ENCODE peak calls at places on chromosomes 6 and 20, in four cellular contexts. One of them, this sample, is unnamed. For H3K4me1, the result is how much of the 10 kb centered on the place peaks cover.

GRCh38 chr20:58598271-58599015 is 52.6 kb upstream of the STX16 start:
- DNase-seq in CD4-positive, alpha-beta memory T cell: no peak
- DNase-seq in heart left ventricle: peak
- DNase-seq in CD8-positive, alpha-beta memory T cell: no peak
- DNase-seq in this sample: peak

GRCh38 chr6:108549741-108550140 is 11.0 kb upstream of the FOXO3 start:
- DNase-seq in CD4-positive, alpha-beta memory T cell: no peak
- DNase-seq in heart left ventricle: no peak
- DNase-seq in CD8-positive, alpha-beta memory T cell: no peak
- DNase-seq in this sample: no peak

GRCh38 chr6:156830126-156830525 is 52.9 kb downstream of the ARID1B start:
- DNase-seq in CD4-positive, alpha-beta memory T cell: no peak
- DNase-seq in heart left ventricle: no peak
- DNase-seq in CD8-positive, alpha-beta memory T cell: no peak
- DNase-seq in this sample: no peak

GRCh38 chr20:46255440-46256104 is 52.7 kb downstream of the CDH22 start:
- DNase-seq in CD4-positive, alpha-beta memory T cell: peak
- DNase-seq in heart left ventricle: peak
- DNase-seq in CD8-positive, alpha-beta memory T cell: peak
- DNase-seq in this sample: peak

GRCh38 chr6:100202417-100203194 is 208.6 kb upstream of the MCHR2 start:
- DNase-seq in CD4-positive, alpha-beta memory T cell: no peak
- DNase-seq in heart left ventricle: no peak
- DNase-seq in CD8-positive, alpha-beta memory T cell: no peak
- DNase-seq in this sample: no peak

GRCh38 chr6:166381733-166382499 is 824 bp downstream of the MPC1 start:
- DNase-seq in CD4-positive, alpha-beta memory T cell: peak
- DNase-seq in heart left ventricle: peak
- DNase-seq in CD8-positive, alpha-beta memory T cell: peak
- DNase-seq in this sample: peak

GRCh38 chr20:31604567-31605030 is 490 bp upstream of the ID1 start:
- DNase-seq in CD4-positive, alpha-beta memory T cell: no peak
- DNase-seq in heart left ventricle: no peak
- DNase-seq in CD8-positive, alpha-beta memory T cell: no peak
- DNase-seq in this sample: no peak

GRCh38 chr6:127794405-127794804 is 106.5 kb downstream of the THEMIS start:
- DNase-seq in CD4-positive, alpha-beta memory T cell: no peak
- DNase-seq in heart left ventricle: no peak
- DNase-seq in CD8-positive, alpha-beta memory T cell: no peak
- DNase-seq in this sample: no peak

GRCh38 chr6:109872549-109872948 is 105.6 kb upstream of the GPR6 start:
- DNase-seq in CD4-positive, alpha-beta memory T cell: no peak
- DNase-seq in heart left ventricle: no peak
- DNase-seq in CD8-positive, alpha-beta memory T cell: no peak
- DNase-seq in this sample: no peak

GRCh38 chr20:19540401-19540800 is 217.7 kb upstream of the RIN2 start:
- DNase-seq in CD4-positive, alpha-beta memory T cell: no peak
- DNase-seq in heart left ventricle: no peak
- DNase-seq in CD8-positive, alpha-beta memory T cell: no peak
- DNase-seq in this sample: no peak

GRCh38 chr20:63307538-63308217 is 14.7 kb downstream of the COL20A1 start:
- DNase-seq in CD4-positive, alpha-beta memory T cell: no peak
- DNase-seq in heart left ventricle: peak
- DNase-seq in CD8-positive, alpha-beta memory T cell: no peak
- DNase-seq in this sample: no peak

GRCh38 chr6:136923116-136923953 is 1.2 kb downstream of the SLC35D3 start:
- DNase-seq in CD4-positive, alpha-beta memory T cell: no peak
- DNase-seq in heart left ventricle: no peak
- DNase-seq in CD8-positive, alpha-beta memory T cell: no peak
- DNase-seq in this sample: no peak

GRCh38 chr20:34976286-34976685 is 20.6 kb downstream of the MYH7B start:
- DNase-seq in CD4-positive, alpha-beta memory T cell: no peak
- DNase-seq in heart left ventricle: no peak
- DNase-seq in CD8-positive, alpha-beta memory T cell: no peak
- DNase-seq in this sample: no peak

GRCh38 chr6:136921936-136922679 is at the start of gene SLC35D3:
- DNase-seq in CD4-positive, alpha-beta memory T cell: peak
- DNase-seq in heart left ventricle: no peak
- DNase-seq in CD8-positive, alpha-beta memory T cell: peak
- DNase-seq in this sample: peak

GRCh38 chr6:167766986-167767714 is 59.6 kb upstream of the AFDN start:
- DNase-seq in CD4-positive, alpha-beta memory T cell: no peak
- DNase-seq in heart left ventricle: no peak
- DNase-seq in CD8-positive, alpha-beta memory T cell: no peak
- DNase-seq in this sample: no peak

GRCh38 chr20:63290677-63291472 is 2.1 kb upstream of the COL20A1 start:
- DNase-seq in CD4-positive, alpha-beta memory T cell: peak
- DNase-seq in heart left ventricle: peak
- DNase-seq in CD8-positive, alpha-beta memory T cell: peak
- DNase-seq in this sample: peak

GRCh38 chr6:137286368-137286767 is 67.2 kb upstream of the IFNGR1 start:
- DNase-seq in CD4-positive, alpha-beta memory T cell: no peak
- DNase-seq in heart left ventricle: no peak
- DNase-seq in CD8-positive, alpha-beta memory T cell: no peak
- DNase-seq in this sample: no peak

GRCh38 chr20:47663354-47664067 is 121.8 kb downstream of the SULF2 start:
- DNase-seq in CD4-positive, alpha-beta memory T cell: peak
- DNase-seq in heart left ventricle: peak
- DNase-seq in CD8-positive, alpha-beta memory T cell: peak
- DNase-seq in this sample: peak
- H3K27ac ChIP-seq in CD4-positive, alpha-beta memory T cell: no peak
- H3K27ac ChIP-seq in heart left ventricle: no peak
- H3K27ac ChIP-seq in CD8-positive, alpha-beta memory T cell: no peak
- H3K27ac ChIP-seq in this sample: no peak

GRCh38 chr20:44886276-44886671 is 769 bp downstream of the YWHAB start:
- DNase-seq in CD4-positive, alpha-beta memory T cell: no peak
- DNase-seq in heart left ventricle: no peak
- DNase-seq in CD8-positive, alpha-beta memory T cell: no peak
- DNase-seq in this sample: no peak

GRCh38 chr20:44885392-44886275 is at the start of gene YWHAB:
- DNase-seq in CD4-positive, alpha-beta memory T cell: peak
- DNase-seq in heart left ventricle: peak
- DNase-seq in CD8-positive, alpha-beta memory T cell: peak
- DNase-seq in this sample: peak

GRCh38 chr20:44888226-44889103 is 3.0 kb downstream of the YWHAB start:
- DNase-seq in CD4-positive, alpha-beta memory T cell: no peak
- DNase-seq in heart left ventricle: no peak
- DNase-seq in CD8-positive, alpha-beta memory T cell: no peak
- DNase-seq in this sample: no peak

GRCh38 chr20:44887466-44887865 is 2.0 kb downstream of the YWHAB start:
- DNase-seq in CD4-positive, alpha-beta memory T cell: no peak
- DNase-seq in heart left ventricle: no peak
- DNase-seq in CD8-positive, alpha-beta memory T cell: no peak
- DNase-seq in this sample: no peak

GRCh38 chr20:44886828-44887227 is 1.3 kb downstream of the YWHAB start:
- DNase-seq in CD4-positive, alpha-beta memory T cell: no peak
- DNase-seq in heart left ventricle: no peak
- DNase-seq in CD8-positive, alpha-beta memory T cell: no peak
- DNase-seq in this sample: no peak
- H3K4me1 ChIP-seq in CD4-positive, alpha-beta memory T cell: half or more
- H3K4me1 ChIP-seq in heart left ventricle: under half
- H3K4me1 ChIP-seq in CD8-positive, alpha-beta memory T cell: half or more
- H3K4me1 ChIP-seq in this sample: under half

GRCh38 chr6:27311806-27312145 is 297 bp downstream of the POM121L2 start:
- DNase-seq in CD4-positive, alpha-beta memory T cell: no peak
- DNase-seq in heart left ventricle: no peak
- DNase-seq in CD8-positive, alpha-beta memory T cell: no peak
- DNase-seq in this sample: no peak

GRCh38 chr6:27312146-27312949 is at the start of gene POM121L2:
- DNase-seq in CD4-positive, alpha-beta memory T cell: peak
- DNase-seq in heart left ventricle: peak
- DNase-seq in CD8-positive, alpha-beta memory T cell: peak
- DNase-seq in this sample: peak

GRCh38 chr6:27314046-27314445 is 2.0 kb upstream of the POM121L2 start:
- DNase-seq in CD4-positive, alpha-beta memory T cell: no peak
- DNase-seq in heart left ventricle: no peak
- DNase-seq in CD8-positive, alpha-beta memory T cell: no peak
- DNase-seq in this sample: no peak

DNA sequence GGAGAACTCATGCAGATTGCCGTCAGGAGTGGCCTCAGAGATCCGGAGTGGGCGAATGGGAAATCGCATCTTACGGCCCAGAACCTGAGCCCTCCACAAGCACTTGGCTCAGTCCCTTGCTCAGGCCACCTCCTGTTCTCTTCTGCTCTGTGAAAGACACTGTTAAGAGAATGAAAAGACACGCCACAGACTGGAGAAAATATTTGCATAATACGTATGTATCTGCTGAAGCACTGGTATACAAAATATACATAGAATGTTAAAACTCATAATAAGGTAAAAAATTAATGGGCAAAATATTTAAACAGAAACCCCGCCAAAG is 838 bp upstream of the POM121L2 start:
- DNase-seq in CD4-positive, alpha-beta memory T cell: no peak
- DNase-seq in heart left ventricle: no peak
- DNase-seq in CD8-positive, alpha-beta memory T cell: no peak
- DNase-seq in this sample: no peak
- H3K4me3 ChIP-seq in CD4-positive, alpha-beta memory T cell: peak
- H3K4me3 ChIP-seq in heart left ventricle: no peak
- H3K4me3 ChIP-seq in CD8-positive, alpha-beta memory T cell: peak
- H3K4me3 ChIP-seq in this sample: no peak

DNA sequence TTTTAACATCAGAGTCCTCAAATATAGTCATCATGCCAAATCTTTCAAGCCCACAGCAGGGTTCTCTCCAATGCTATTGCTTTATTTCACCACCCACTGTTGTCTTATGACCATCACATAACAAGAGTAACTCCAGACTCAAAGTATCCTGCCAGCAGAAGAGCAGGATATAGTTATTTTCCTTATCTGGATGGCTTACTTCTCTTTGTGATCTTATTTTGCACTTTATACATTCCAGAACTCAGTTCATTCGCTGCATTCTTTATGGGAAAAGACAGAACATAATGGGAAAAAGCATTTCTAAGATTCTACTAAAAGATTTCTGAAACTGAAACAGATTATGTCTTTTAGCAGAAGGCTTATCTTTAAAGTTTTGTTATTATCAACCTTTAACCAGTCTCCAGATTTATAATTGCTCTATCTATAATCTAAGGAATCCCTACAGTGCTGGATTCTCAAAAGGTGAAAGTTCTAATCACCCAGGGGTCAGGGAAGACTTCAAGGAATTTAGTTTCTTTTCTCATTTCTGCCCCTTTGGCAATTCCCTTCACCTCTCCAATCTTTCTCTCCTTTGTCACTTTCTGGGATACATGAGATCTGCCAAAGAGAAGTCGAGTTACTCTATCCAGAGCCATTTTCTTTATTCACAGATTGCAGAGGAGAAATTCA is 190.4 kb downstream of the TPBG start:
- DNase-seq in CD4-positive, alpha-beta memory T cell: no peak
- DNase-seq in heart left ventricle: no peak
- DNase-seq in CD8-positive, alpha-beta memory T cell: no peak
- DNase-seq in this sample: no peak
- H3K27ac ChIP-seq in CD4-positive, alpha-beta memory T cell: no peak
- H3K27ac ChIP-seq in heart left ventricle: no peak
- H3K27ac ChIP-seq in CD8-positive, alpha-beta memory T cell: no peak
- H3K27ac ChIP-seq in this sample: no peak

DNA sequence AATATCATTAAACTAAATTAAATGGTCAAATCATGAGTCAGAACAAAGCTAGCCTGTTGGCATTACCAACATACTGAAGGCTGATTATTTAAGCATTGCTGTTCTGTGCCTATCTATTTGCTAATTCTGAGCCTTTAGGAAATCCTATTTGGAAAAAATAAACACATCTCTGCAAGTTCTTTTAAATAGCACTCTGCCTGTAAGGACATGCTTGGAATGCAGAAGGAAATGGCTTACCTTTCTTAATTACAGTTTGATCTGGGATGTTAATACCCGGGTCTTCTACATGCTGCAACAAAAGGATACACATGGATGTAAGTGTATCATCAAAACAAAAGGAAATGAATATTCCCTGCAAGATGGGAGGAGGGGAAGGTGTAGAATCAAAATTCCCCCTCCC is 8.3 kb downstream of the TFAP2A start:
- DNase-seq in CD4-positive, alpha-beta memory T cell: no peak
- DNase-seq in heart left ventricle: no peak
- DNase-seq in CD8-positive, alpha-beta memory T cell: no peak
- DNase-seq in this sample: no peak
- H3K4me1 ChIP-seq in CD4-positive, alpha-beta memory T cell: under half
- H3K4me1 ChIP-seq in heart left ventricle: under half
- H3K4me1 ChIP-seq in CD8-positive, alpha-beta memory T cell: under half
- H3K4me1 ChIP-seq in this sample: under half

DNA sequence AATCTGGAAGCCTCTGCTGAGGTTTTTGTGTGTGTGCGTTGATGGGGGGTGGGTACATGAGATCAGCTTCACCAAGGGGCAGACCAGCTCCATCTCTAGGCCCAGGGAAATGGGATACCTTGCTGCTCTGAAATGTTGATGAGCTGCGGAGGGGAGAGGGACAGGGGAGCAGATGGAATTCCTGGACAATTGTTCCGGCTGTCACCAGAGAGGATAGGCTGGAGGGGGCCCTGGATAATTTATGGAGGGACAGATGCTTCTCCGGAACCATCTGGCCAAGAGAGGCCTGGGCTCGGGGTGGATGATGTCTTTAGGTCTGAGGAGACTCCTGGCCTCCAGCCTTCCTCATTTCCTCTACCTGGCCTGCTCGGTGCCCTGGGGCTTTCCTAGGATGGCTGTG is 1.9 kb upstream of the TJAP1 start:
- DNase-seq in CD4-positive, alpha-beta memory T cell: no peak
- DNase-seq in heart left ventricle: no peak
- DNase-seq in CD8-positive, alpha-beta memory T cell: no peak
- DNase-seq in this sample: no peak
- H3K4me3 ChIP-seq in CD4-positive, alpha-beta memory T cell: no peak
- H3K4me3 ChIP-seq in heart left ventricle: no peak
- H3K4me3 ChIP-seq in CD8-positive, alpha-beta memory T cell: no peak
- H3K4me3 ChIP-seq in this sample: no peak

DNA sequence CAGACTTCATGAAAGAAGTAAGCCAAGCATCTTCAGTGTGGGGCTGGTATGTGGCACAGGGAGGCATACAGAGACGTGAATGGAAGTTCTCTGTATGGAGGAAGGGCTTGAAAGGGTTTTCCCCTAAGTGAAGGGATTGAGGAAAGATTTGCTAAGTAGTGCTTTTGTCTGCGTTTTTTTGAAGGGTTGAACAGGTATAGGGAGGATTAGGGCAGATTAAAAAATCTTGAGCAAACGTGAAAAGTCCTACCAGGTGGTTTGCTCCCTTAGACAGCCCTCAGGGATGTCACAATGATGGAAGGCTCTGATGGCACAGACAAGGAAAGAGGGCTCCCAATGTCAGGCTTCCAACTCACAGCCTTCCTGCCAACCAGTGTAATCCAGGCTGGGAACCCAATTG is 181.7 kb upstream of the TAB2 start:
- DNase-seq in CD4-positive, alpha-beta memory T cell: no peak
- DNase-seq in heart left ventricle: no peak
- DNase-seq in CD8-positive, alpha-beta memory T cell: no peak
- DNase-seq in this sample: no peak
- H3K27ac ChIP-seq in CD4-positive, alpha-beta memory T cell: no peak
- H3K27ac ChIP-seq in heart left ventricle: no peak
- H3K27ac ChIP-seq in CD8-positive, alpha-beta memory T cell: no peak
- H3K27ac ChIP-seq in this sample: no peak